ENCODE peak calls at places on chromosomes 6 and 20, in four cellular contexts. Q, Y, T and D are unnamed samples.
A peak's percentile ranks its signal among the peaks of the same experiment; 100 is the strongest.

GRCh38 chr20:63307538-63308217 is 14.7 kb downstream of the COL20A1 start:
- DNase-seq in Y (no peak), T (no peak), Q (no peak), D (no peak)

GRCh38 chr20:17895641-17896246 is 72.8 kb downstream of the SNX5 start:
- DNase-seq in T (no peak), Y (no peak), Q (peak; percentile 50), D (peak; percentile 60)

GRCh38 chr6:34218691-34219090 is 18.0 kb upstream of the HMGA1 start:
- DNase-seq in T (no peak), Y (no peak), Q (no peak), D (no peak)

GRCh38 chr6:150211700-150212615 is 69.1 kb downstream of the PPP1R14C start:
- DNase-seq in Q (no peak), Y (peak; percentile 67), T (no peak), D (no peak)

GRCh38 chr6:123803862-123804681 is at the start of gene NKAIN2:
- DNase-seq in T (no peak), Y (no peak), Q (peak; percentile 67), D (no peak)

GRCh38 chr6:26739811-26740210 is 80.3 kb upstream of the ZNF322 start:
- DNase-seq in T (no peak), Y (no peak), Q (no peak), D (no peak)

GRCh38 chr20:63394069-63394468 is 32.9 kb upstream of the CHRNA4 start:
- DNase-seq in Q (no peak), T (no peak), Y (no peak), D (no peak)

GRCh38 chr6:2970753-2971419 is 481 bp downstream of the SERPINB6 start:
- DNase-seq in Q (peak; percentile 70), Y (no peak), T (no peak), D (peak; percentile 43)

GRCh38 chr6:99736302-99736701 is 129.7 kb downstream of the PRDM13 start:
- DNase-seq in Q (no peak), Y (no peak), T (no peak), D (no peak)